ENCODE peak calls at places on chromosomes 13 and 19, in four cellular contexts. F is K562, V is HCT116, H is HepG2. B is an unnamed sample.
A peak's percentile ranks its signal among the peaks of the same experiment; 100 is the strongest.

GRCh38 chr19:45117167-45117594 is 24.2 kb downstream of the PPP1R37 start:
- DNase-seq in V (no peak), F (peak; percentile 54), H (no peak), B (no peak)

GRCh38 chr13:96835591-96835990 is 158.7 kb downstream of the OXGR1 start:
- DNase-seq in H (no peak), F (no peak), V (no peak), B (no peak)

GRCh38 chr19:39497850-39498261 is 891 bp upstream of the DLL3 start:
- DNase-seq in F (peak; percentile 79), H (peak; percentile 36), V (no peak), B (peak; percentile 46)

GRCh38 chr13:25752957-25753540 is 298.8 kb downstream of the SHISA2 start:
- DNase-seq in V (no peak), F (no peak), H (no peak), B (peak; percentile 27)

GRCh38 chr19:18000981-18001836 is 6.8 kb upstream of the ARRDC2 start:
- DNase-seq in F (peak; percentile 90), H (peak; percentile 70), V (peak; percentile 81), B (peak; percentile 86)

GRCh38 chr13:57632276-57633140 is 964 bp downstream of the PCDH17 start:
- DNase-seq in F (no peak), H (no peak), V (no peak), B (no peak)

GRCh38 chr19:10826846-10827245 is 9.2 kb downstream of the TMED1 start:
- DNase-seq in V (no peak), F (no peak), H (no peak), B (no peak)

GRCh38 chr13:40615619-40616018 is 50.8 kb downstream of the FOXO1 start:
- DNase-seq in V (no peak), H (no peak), F (no peak), B (no peak)

GRCh38 chr13:61286148-61286745 is 129.4 kb downstream of the PCDH20 start:
- DNase-seq in F (peak; percentile 2), H (peak; percentile 2), V (peak; percentile 16), B (peak; percentile 52)

GRCh38 chr19:31164666-31165265 is 184.5 kb downstream of the TSHZ3 start:
- DNase-seq in V (no peak), H (no peak), F (no peak), B (no peak)

GRCh38 chr19:3556978-3557460 is 367 bp downstream of the MFSD12 start:
- DNase-seq in H (no peak), F (peak; percentile 69), V (no peak), B (peak; percentile 42)

GRCh38 chr19:31626941-31627340 is 277.7 kb upstream of the TSHZ3 start:
- DNase-seq in H (no peak), F (no peak), V (no peak), B (no peak)

GRCh38 chr13:25171517-25172302 is at the start of gene AMER2:
- DNase-seq in F (no peak), V (no peak), H (no peak), B (no peak)

GRCh38 chr13:112113355-112113754 is 46.4 kb downstream of the SOX1 start:
- DNase-seq in V (no peak), H (no peak), F (no peak), B (no peak)

GRCh38 chr13:114099191-114099590 is 33.2 kb downstream of the RASA3 start:
- DNase-seq in V (peak; percentile 45), H (peak; percentile 13), F (peak; percentile 64), B (peak; percentile 84)

GRCh38 chr19:5036733-5037681 is 68.1 kb downstream of the KDM4B start:
- DNase-seq in H (no peak), F (no peak), V (no peak), B (no peak)

GRCh38 chr13:23506071-23506820 is 64.0 kb upstream of the TNFRSF19 start:
- DNase-seq in F (no peak), V (no peak), H (no peak), B (no peak)

DNA sequence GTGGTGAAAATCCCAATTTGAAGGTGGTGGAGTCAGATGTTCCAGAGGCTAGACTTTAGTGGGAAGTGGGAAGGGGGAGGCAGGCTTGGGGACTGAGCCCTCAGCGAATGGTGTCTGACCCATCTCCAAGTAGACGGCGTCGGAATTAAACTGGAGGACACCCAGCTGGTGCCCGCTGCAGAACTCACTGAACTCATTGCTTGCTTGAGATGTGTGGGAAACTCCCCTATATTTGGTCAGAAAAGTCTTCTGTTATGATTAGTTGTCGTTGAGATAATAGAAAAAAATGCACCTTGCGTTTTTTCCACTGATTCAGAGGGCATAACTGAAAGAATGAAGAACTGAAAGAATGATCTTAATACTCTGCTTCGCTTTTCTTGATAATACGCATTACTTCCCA is 871 bp upstream of the ZNF583 start:
- DNase-seq in H (no peak), F (no peak), V (no peak), B (no peak)
- TF ChIP-seq JUND in H (no peak), F (no peak), V (no peak), B (no peak)

DNA sequence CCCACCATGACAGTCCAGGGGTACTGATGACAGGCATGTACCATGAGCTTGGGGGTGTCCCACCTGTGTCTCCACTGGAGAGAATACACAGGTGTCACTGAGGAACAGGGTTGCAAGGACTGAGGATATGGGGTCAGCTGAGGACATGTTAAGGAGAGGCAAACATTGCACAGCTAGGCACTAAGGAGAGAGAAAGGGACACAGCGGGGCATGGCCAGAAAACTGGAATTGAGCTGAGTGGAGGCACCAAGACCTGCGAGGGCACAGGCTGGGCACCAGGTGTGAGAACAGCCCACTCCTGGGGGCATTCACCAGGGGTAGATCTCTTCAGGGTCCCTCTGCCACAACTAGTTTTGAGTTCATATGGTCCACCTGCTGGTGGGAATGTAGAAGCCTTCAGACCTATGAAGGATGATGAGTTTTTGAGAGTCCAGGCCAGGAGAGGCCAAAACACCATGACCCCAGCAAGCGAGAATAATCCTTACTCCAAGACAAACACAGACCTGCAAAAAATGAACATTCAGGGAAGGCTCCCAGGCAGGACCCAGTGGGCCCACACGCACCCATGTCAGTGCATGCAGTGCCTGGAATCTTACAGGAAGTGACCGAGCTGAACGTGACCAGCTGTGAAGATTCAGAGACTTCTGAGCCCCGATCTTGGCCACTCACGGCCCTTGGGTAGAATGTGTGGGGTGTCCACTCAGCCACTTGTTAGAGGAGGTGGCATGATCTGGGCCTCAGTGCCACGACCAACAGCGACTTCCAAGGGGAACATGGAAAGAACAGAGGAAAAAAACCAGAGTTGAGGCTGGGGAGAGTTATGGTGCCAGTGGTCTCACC is 1.4 kb upstream of the ZNF584 start:
- DNase-seq in H (peak; percentile 58), V (no peak), F (peak; percentile 64), B (peak; percentile 48)
- TF ChIP-seq JUND in H (peak; percentile 20), V (no peak), F (no peak), B (no peak)

DNA sequence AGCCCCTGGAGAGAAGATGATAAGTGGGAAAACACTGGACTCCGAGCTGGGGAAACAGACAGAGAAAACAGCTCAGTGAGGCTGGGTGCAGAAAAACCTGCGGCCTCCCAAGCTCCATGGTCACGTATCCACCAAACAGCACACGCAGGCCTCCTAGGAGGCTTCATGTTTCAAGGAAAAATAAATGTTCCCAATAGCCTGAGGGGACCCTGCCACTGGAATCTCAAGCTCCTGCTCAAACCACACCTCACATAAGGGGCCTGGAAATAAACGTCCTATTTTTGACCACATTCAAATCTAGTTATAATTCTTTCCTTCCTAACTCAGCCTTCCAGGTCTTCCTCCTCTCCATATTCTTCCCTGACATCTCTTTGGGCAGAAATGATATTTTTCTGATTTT is 225.7 kb downstream of the ABCC4 start:
- DNase-seq in H (no peak), F (no peak), V (no peak), B (no peak)
- TF ChIP-seq JUND in H (no peak), F (no peak), V (no peak), B (no peak)

DNA sequence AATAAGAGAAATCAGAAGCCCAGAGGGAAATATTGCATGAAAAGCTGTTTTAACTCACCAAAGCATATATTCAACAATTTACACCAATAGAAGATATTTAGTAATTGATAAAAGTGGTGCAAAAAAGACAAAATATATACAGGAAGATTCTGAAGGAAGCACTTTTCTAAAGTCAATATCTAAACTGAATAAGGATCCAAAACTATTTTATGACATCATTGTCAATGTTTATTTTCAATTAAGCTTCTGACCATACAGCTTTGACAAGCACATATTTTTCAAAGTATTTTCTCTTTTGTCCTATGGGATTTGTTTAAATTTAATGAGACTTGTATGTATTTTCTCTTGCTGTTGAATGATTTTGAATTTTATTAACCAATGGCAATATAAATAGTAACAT is 1716.1 kb downstream of the OLFM4 start:
- DNase-seq in F (no peak), H (no peak), V (no peak), B (no peak)
- TF ChIP-seq JUND in F (no peak), H (no peak), V (no peak), B (no peak)

GRCh38 chr13:109209526-109209925 is 576.9 kb downstream of the IRS2 start:
- DNase-seq in V (no peak), H (no peak), F (no peak), B (no peak)
- TF ChIP-seq JUND in V (no peak), H (no peak), F (no peak), B (no peak)

GRCh38 chr19:12789904-12790619 is 1.2 kb upstream of the JUNB start:
- DNase-seq in H (peak; percentile 87), F (peak; percentile 97), V (peak; percentile 89), B (peak; percentile 94)

GRCh38 chr19:12789098-12789903 is 2.0 kb upstream of the JUNB start:
- DNase-seq in H (no peak), V (no peak), F (peak; percentile 50), B (peak; percentile 18)

GRCh38 chr19:12791345-12792047 is at the start of gene JUNB:
- DNase-seq in V (peak; percentile 93), H (peak; percentile 88), F (peak; percentile 98), B (peak; percentile 81)

GRCh38 chr19:12792048-12792852 is 964 bp downstream of the JUNB start:
- DNase-seq in V (no peak), H (peak; percentile 46), F (peak; percentile 87), B (no peak)

DNA sequence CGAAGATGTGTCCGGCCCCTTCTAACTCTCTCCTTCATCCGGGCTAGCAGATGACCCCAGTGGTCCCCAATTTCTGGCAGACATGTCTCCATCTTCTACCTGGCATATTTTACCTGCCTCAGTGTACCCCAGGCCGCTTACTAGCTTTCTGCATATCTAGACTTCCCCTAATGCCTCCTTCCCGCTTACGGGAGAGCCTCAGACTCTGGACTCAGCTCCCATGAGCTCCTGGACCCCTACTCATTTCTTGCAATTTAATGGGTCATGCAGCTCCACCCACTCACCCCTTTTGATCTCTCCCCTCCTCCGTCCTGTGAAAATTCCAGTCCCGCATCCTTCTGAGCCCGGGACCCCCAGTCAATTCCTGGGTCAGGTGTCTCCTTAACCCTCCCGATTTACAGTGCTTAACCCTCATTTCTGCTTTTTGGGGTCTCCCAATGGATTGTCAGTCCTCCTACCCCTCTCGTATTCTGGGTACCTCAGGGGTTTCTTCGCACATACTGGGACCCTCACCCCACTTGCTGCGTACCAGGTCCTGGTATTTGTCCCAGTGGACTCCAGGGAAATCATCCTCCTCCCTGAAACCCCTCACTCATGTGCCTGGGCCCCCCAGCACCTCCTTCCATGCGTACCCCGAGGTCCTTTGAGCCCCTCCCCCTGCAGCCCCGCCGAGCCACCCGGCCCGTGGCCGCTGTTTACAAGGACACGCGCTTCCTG is 500 bp upstream of the JUNB start:
- DNase-seq in H (no peak), F (peak; percentile 25), V (no peak), B (no peak)
- TF ChIP-seq JUND in H (no peak), F (no peak), V (no peak), B (no peak)